ENCODE peak calls at places on chromosomes 11 and 22, in five cellular contexts. P, H, A, Y and R are unnamed samples.

GRCh38 chr11:58675344-58676155 is 53.1 kb downstream of the CNTF start:
- DNase-seq in P (peak), H (peak), A (peak), Y (peak), R (peak)

GRCh38 chr11:62233730-62234129 is 8.3 kb upstream of the SCGB1D2 start:
- DNase-seq in P (no peak), H (no peak), A (peak), Y (no peak), R (no peak)

GRCh38 chr11:75347781-75348613 is 3.5 kb downstream of the ARRB1 start:
- DNase-seq in P (peak), H (no peak), A (peak), Y (no peak), R (no peak)

GRCh38 chr11:10498022-10498400 is 42.9 kb downstream of the AMPD3 start:
- DNase-seq in P (peak), H (no peak), A (no peak), Y (no peak), R (no peak)

GRCh38 chr11:17389205-17389956 is 922 bp upstream of the KCNJ11 start:
- DNase-seq in P (peak), H (peak), A (peak), Y (peak), R (peak)

GRCh38 chr22:38921126-38921525 is 36.3 kb upstream of the APOBEC3A start:
- DNase-seq in P (no peak), H (no peak), A (no peak), Y (no peak), R (peak)

GRCh38 chr22:41831383-41831782 is 1.5 kb upstream of the SREBF2 start:
- DNase-seq in P (no peak), H (no peak), A (peak), Y (peak), R (no peak)

GRCh38 chr11:64448599-64449380 is 89.8 kb downstream of the RPS6KA4 start:
- DNase-seq in P (peak), H (peak), A (peak), Y (peak), R (peak)

GRCh38 chr11:107998761-107999160 is 9.9 kb upstream of the CUL5 start:
- DNase-seq in P (no peak), H (no peak), A (no peak), Y (no peak), R (no peak)

GRCh38 chr11:15705886-15706285 is 591.2 kb downstream of the INSC start:
- DNase-seq in P (no peak), H (no peak), A (no peak), Y (no peak), R (no peak)

GRCh38 chr11:587978-588380 is 11.7 kb downstream of the PHRF1 start:
- DNase-seq in P (no peak), H (peak), A (no peak), Y (no peak), R (no peak)

GRCh38 chr11:76629853-76630599 is 40.5 kb downstream of the LRRC32 start:
- DNase-seq in P (peak), H (peak), A (peak), Y (no peak), R (peak)

GRCh38 chr11:72577271-72577681 is 96.9 kb downstream of the PDE2A start:
- DNase-seq in P (peak), H (no peak), A (no peak), Y (no peak), R (peak)

GRCh38 chr11:1158681-1159525 is 1.1 kb downstream of the MUC5AC start:
- DNase-seq in P (peak), H (no peak), A (no peak), Y (no peak), R (no peak)

GRCh38 chr11:105862736-105863367 is 159.2 kb downstream of the MSANTD4 start:
- DNase-seq in P (no peak), H (no peak), A (peak), Y (peak), R (no peak)

GRCh38 chr11:45669146-45669545 is 3.7 kb upstream of the CHST1 start:
- DNase-seq in P (no peak), H (no peak), A (no peak), Y (no peak), R (no peak)

GRCh38 chr22:20174785-20175596 is 24.1 kb upstream of the CCDC188 start:
- DNase-seq in P (peak), H (no peak), A (no peak), Y (no peak), R (no peak)

GRCh38 chr11:31141804-31142203 is 227.7 kb downstream of the DCDC1 start:
- DNase-seq in P (no peak), H (no peak), A (no peak), Y (no peak), R (no peak)

GRCh38 chr11:102446606-102447005 is 6.0 kb downstream of the TMEM123 start:
- DNase-seq in P (no peak), H (no peak), A (peak), Y (no peak), R (no peak)

GRCh38 chr11:45796461-45796861 is 8.5 kb upstream of the SLC35C1 start:
- DNase-seq in P (no peak), H (no peak), A (no peak), Y (no peak), R (no peak)

GRCh38 chr22:25081409-25081824 is 118.2 kb upstream of the CRYBB3 start:
- DNase-seq in P (peak), H (peak), A (peak), Y (peak), R (peak)

GRCh38 chr11:14451825-14452224 is 47.8 kb downstream of the COPB1 start:
- DNase-seq in P (no peak), H (no peak), A (no peak), Y (peak), R (no peak)

GRCh38 chr22:50016308-50016987 is 3.9 kb upstream of the IL17REL start:
- DNase-seq in P (peak), H (no peak), A (no peak), Y (no peak), R (peak)

GRCh38 chr11:117929568-117930207 is 486 bp upstream of the TMPRSS13 start:
- DNase-seq in P (no peak), H (no peak), A (no peak), Y (no peak), R (no peak)

GRCh38 chr11:114280696-114281095 is 15.5 kb upstream of the NNMT start:
- DNase-seq in P (peak), H (peak), A (peak), Y (no peak), R (no peak)

GRCh38 chr22:30265851-30266444 is 703 bp downstream of the OSM start:
- DNase-seq in P (peak), H (peak), A (no peak), Y (peak), R (peak)